ENCODE peak calls at places on chromosome 14, in seven cellular contexts. Q, F, S, B, O, M and K are unnamed samples.

GRCh38 chr14:47057364-47057763 is 405.8 kb upstream of the RPL10L start:
- DNase-seq in Q (no peak), F (no peak), S (no peak), B (no peak), O (no peak), M (no peak), K (no peak)

GRCh38 chr14:92922883-92923743 is at the start of gene CHGA:
- DNase-seq in Q (no peak), F (peak), S (peak), B (peak), O (peak), M (peak), K (peak)

GRCh38 chr14:85447883-85448282 is 82.1 kb upstream of the FLRT2 start:
- DNase-seq in Q (no peak), F (no peak), S (no peak), B (no peak), O (no peak), M (no peak), K (no peak)

GRCh38 chr14:95257521-95257920 is 62.2 kb downstream of the CLMN start:
- DNase-seq in Q (no peak), F (no peak), S (peak), B (no peak), O (no peak), M (no peak), K (no peak)

GRCh38 chr14:103538291-103539055 is 9.5 kb downstream of the TRMT61A start:
- DNase-seq in Q (no peak), F (no peak), S (no peak), B (no peak), O (no peak), M (peak), K (no peak)

GRCh38 chr14:56271988-56272387 is 153.8 kb downstream of the PELI2 start:
- DNase-seq in Q (no peak), F (peak), S (no peak), B (no peak), O (no peak), M (no peak), K (no peak)

GRCh38 chr14:96702831-96703230 is 94.4 kb upstream of the VRK1 start:
- DNase-seq in Q (no peak), F (no peak), S (no peak), B (no peak), O (no peak), M (no peak), K (no peak)

GRCh38 chr14:33282181-33282580 is 343.5 kb downstream of the NPAS3 start:
- DNase-seq in Q (no peak), F (no peak), S (no peak), B (no peak), O (no peak), M (no peak), K (no peak)

GRCh38 chr14:59869381-59870255 is 958 bp downstream of the RTN1 start:
- DNase-seq in Q (no peak), F (no peak), S (peak), B (no peak), O (no peak), M (peak), K (no peak)

GRCh38 chr14:22556021-22556989 is 32.7 kb downstream of the DAD1 start:
- DNase-seq in Q (no peak), F (peak), S (no peak), B (peak), O (peak), M (peak), K (peak)